ENCODE peak calls at places on chromosome 9, in five cellular contexts. T, U, X, E and K are unnamed samples.

GRCh38 chr9:124506433-124506832 is 766 bp downstream of the NR5A1 start:
- DNase-seq in E (no peak), U (no peak), X (no peak), T (no peak), K (no peak)

GRCh38 chr9:88319936-88320747 is 68.1 kb upstream of the SPIN1 start:
- DNase-seq in X (peak; percentile 46), T (no peak), E (no peak), U (no peak), K (no peak)

GRCh38 chr9:133694686-133695085 is 43.5 kb downstream of the SARDH start:
- DNase-seq in E (no peak), X (no peak), U (no peak), T (no peak), K (no peak)

GRCh38 chr9:70011366-70011765 is 32.3 kb upstream of the MAMDC2 start:
- DNase-seq in X (peak; percentile 31), U (no peak), T (no peak), E (no peak), K (no peak)

GRCh38 chr9:105497704-105498103 is 49.9 kb downstream of the FSD1L start:
- DNase-seq in T (no peak), U (no peak), E (no peak), X (no peak), K (no peak)

GRCh38 chr9:87711857-87712800 is 13.8 kb upstream of the CTSL start:
- DNase-seq in E (no peak), T (no peak), U (no peak), X (peak; percentile 88), K (no peak)

GRCh38 chr9:127844821-127845359 is 9.6 kb downstream of the ENG start:
- DNase-seq in E (no peak), U (no peak), T (no peak), X (peak; percentile 88), K (no peak)

GRCh38 chr9:79592736-79593493 is 21.1 kb downstream of the TLE4 start:
- DNase-seq in E (no peak), X (peak; percentile 28), T (no peak), U (no peak), K (no peak)

GRCh38 chr9:107637421-107638420 is 148.2 kb upstream of the KLF4 start:
- DNase-seq in U (peak; percentile 8), E (no peak), X (peak; percentile 99), T (peak; percentile 31), K (no peak)

GRCh38 chr9:4375424-4376195 is 75.7 kb upstream of the GLIS3 start:
- DNase-seq in E (no peak), X (peak; percentile 85), U (no peak), T (peak; percentile 6), K (peak; percentile 0)